ENCODE peak calls at places on chromosomes 6 and 20, in seven cellular contexts. One of them, this sample, is unnamed.

GRCh38 chr20:24699321-24700165 is 230.1 kb downstream of the SYNDIG1 start:
- DNase-seq in RWPE1: no peak
- DNase-seq in HEK293T: no peak
- DNase-seq in progenitor cell of endocrine pancreas: no peak
- DNase-seq in fibroblast of mammary gland: no peak
- DNase-seq in brain microvascular endothelial cell: no peak
- DNase-seq in stimulated activated CD8-positive, alpha-beta memory T cell treated with anti-CD3 and anti-CD28 coated beads, Interleukin-15, amount 100 ng/mL, for 24 hours: no peak
- DNase-seq in this sample: no peak

GRCh38 chr6:13926378-13926777 is 1.6 kb downstream of the RNF182 start:
- DNase-seq in HEK293T: no peak
- DNase-seq in RWPE1: no peak
- DNase-seq in progenitor cell of endocrine pancreas: no peak
- DNase-seq in fibroblast of mammary gland: no peak
- DNase-seq in brain microvascular endothelial cell: no peak
- DNase-seq in stimulated activated CD8-positive, alpha-beta memory T cell treated with anti-CD3 and anti-CD28 coated beads, Interleukin-15, amount 100 ng/mL, for 24 hours: no peak
- DNase-seq in this sample: no peak

GRCh38 chr6:2196079-2196679 is 49.2 kb downstream of the GMDS start:
- DNase-seq in stimulated activated CD8-positive, alpha-beta memory T cell treated with anti-CD3 and anti-CD28 coated beads, Interleukin-15, amount 100 ng/mL, for 24 hours: no peak
- DNase-seq in HEK293T: peak
- DNase-seq in brain microvascular endothelial cell: peak
- DNase-seq in RWPE1: peak
- DNase-seq in progenitor cell of endocrine pancreas: no peak
- DNase-seq in fibroblast of mammary gland: peak
- DNase-seq in this sample: peak

GRCh38 chr20:33026072-33026778 is 5.2 kb upstream of the BPIFB6 start:
- DNase-seq in fibroblast of mammary gland: no peak
- DNase-seq in HEK293T: no peak
- DNase-seq in brain microvascular endothelial cell: no peak
- DNase-seq in progenitor cell of endocrine pancreas: no peak
- DNase-seq in stimulated activated CD8-positive, alpha-beta memory T cell treated with anti-CD3 and anti-CD28 coated beads, Interleukin-15, amount 100 ng/mL, for 24 hours: no peak
- DNase-seq in RWPE1: no peak
- DNase-seq in this sample: no peak

GRCh38 chr6:64890609-64891008 is 816.4 kb downstream of the EYS start:
- DNase-seq in brain microvascular endothelial cell: no peak
- DNase-seq in fibroblast of mammary gland: peak
- DNase-seq in RWPE1: no peak
- DNase-seq in HEK293T: no peak
- DNase-seq in stimulated activated CD8-positive, alpha-beta memory T cell treated with anti-CD3 and anti-CD28 coated beads, Interleukin-15, amount 100 ng/mL, for 24 hours: no peak
- DNase-seq in progenitor cell of endocrine pancreas: no peak
- DNase-seq in this sample: no peak

GRCh38 chr6:34201455-34202098 is 35.1 kb upstream of the HMGA1 start:
- DNase-seq in stimulated activated CD8-positive, alpha-beta memory T cell treated with anti-CD3 and anti-CD28 coated beads, Interleukin-15, amount 100 ng/mL, for 24 hours: no peak
- DNase-seq in brain microvascular endothelial cell: no peak
- DNase-seq in RWPE1: no peak
- DNase-seq in fibroblast of mammary gland: peak
- DNase-seq in HEK293T: no peak
- DNase-seq in progenitor cell of endocrine pancreas: no peak
- DNase-seq in this sample: peak

GRCh38 chr6:150863213-150863928 is 2.1 kb upstream of the MTHFD1L start:
- DNase-seq in brain microvascular endothelial cell: no peak
- DNase-seq in RWPE1: no peak
- DNase-seq in progenitor cell of endocrine pancreas: no peak
- DNase-seq in stimulated activated CD8-positive, alpha-beta memory T cell treated with anti-CD3 and anti-CD28 coated beads, Interleukin-15, amount 100 ng/mL, for 24 hours: no peak
- DNase-seq in fibroblast of mammary gland: no peak
- DNase-seq in HEK293T: no peak
- DNase-seq in this sample: no peak

GRCh38 chr6:110337481-110337880 is 20.7 kb downstream of the METTL24 start:
- DNase-seq in fibroblast of mammary gland: peak
- DNase-seq in RWPE1: no peak
- DNase-seq in stimulated activated CD8-positive, alpha-beta memory T cell treated with anti-CD3 and anti-CD28 coated beads, Interleukin-15, amount 100 ng/mL, for 24 hours: no peak
- DNase-seq in progenitor cell of endocrine pancreas: no peak
- DNase-seq in HEK293T: no peak
- DNase-seq in brain microvascular endothelial cell: no peak
- DNase-seq in this sample: no peak

GRCh38 chr20:57458400-57459160 is 66.4 kb downstream of the CTCFL start:
- DNase-seq in progenitor cell of endocrine pancreas: no peak
- DNase-seq in HEK293T: no peak
- DNase-seq in RWPE1: no peak
- DNase-seq in brain microvascular endothelial cell: no peak
- DNase-seq in stimulated activated CD8-positive, alpha-beta memory T cell treated with anti-CD3 and anti-CD28 coated beads, Interleukin-15, amount 100 ng/mL, for 24 hours: no peak
- DNase-seq in fibroblast of mammary gland: no peak
- DNase-seq in this sample: no peak

GRCh38 chr20:37296371-37296770 is 6.9 kb downstream of the MANBAL start:
- DNase-seq in brain microvascular endothelial cell: no peak
- DNase-seq in stimulated activated CD8-positive, alpha-beta memory T cell treated with anti-CD3 and anti-CD28 coated beads, Interleukin-15, amount 100 ng/mL, for 24 hours: no peak
- DNase-seq in fibroblast of mammary gland: no peak
- DNase-seq in HEK293T: no peak
- DNase-seq in progenitor cell of endocrine pancreas: no peak
- DNase-seq in RWPE1: no peak
- DNase-seq in this sample: no peak

GRCh38 chr6:120675886-120676285 is 658.4 kb downstream of the TBC1D32 start:
- DNase-seq in progenitor cell of endocrine pancreas: no peak
- DNase-seq in brain microvascular endothelial cell: no peak
- DNase-seq in RWPE1: no peak
- DNase-seq in HEK293T: no peak
- DNase-seq in stimulated activated CD8-positive, alpha-beta memory T cell treated with anti-CD3 and anti-CD28 coated beads, Interleukin-15, amount 100 ng/mL, for 24 hours: no peak
- DNase-seq in fibroblast of mammary gland: no peak
- DNase-seq in this sample: no peak

GRCh38 chr20:64131406-64131805 is 24.0 kb upstream of the NPBWR2 start:
- DNase-seq in HEK293T: no peak
- DNase-seq in fibroblast of mammary gland: peak
- DNase-seq in stimulated activated CD8-positive, alpha-beta memory T cell treated with anti-CD3 and anti-CD28 coated beads, Interleukin-15, amount 100 ng/mL, for 24 hours: no peak
- DNase-seq in progenitor cell of endocrine pancreas: no peak
- DNase-seq in brain microvascular endothelial cell: no peak
- DNase-seq in RWPE1: peak
- DNase-seq in this sample: peak

GRCh38 chr20:47220161-47220582 is 136.3 kb downstream of the ZMYND8 start:
- DNase-seq in brain microvascular endothelial cell: no peak
- DNase-seq in stimulated activated CD8-positive, alpha-beta memory T cell treated with anti-CD3 and anti-CD28 coated beads, Interleukin-15, amount 100 ng/mL, for 24 hours: peak
- DNase-seq in progenitor cell of endocrine pancreas: no peak
- DNase-seq in RWPE1: peak
- DNase-seq in fibroblast of mammary gland: peak
- DNase-seq in HEK293T: peak
- DNase-seq in this sample: peak

GRCh38 chr6:125009578-125009977 is 47.3 kb downstream of the RNF217 start:
- DNase-seq in progenitor cell of endocrine pancreas: no peak
- DNase-seq in RWPE1: no peak
- DNase-seq in fibroblast of mammary gland: peak
- DNase-seq in brain microvascular endothelial cell: no peak
- DNase-seq in stimulated activated CD8-positive, alpha-beta memory T cell treated with anti-CD3 and anti-CD28 coated beads, Interleukin-15, amount 100 ng/mL, for 24 hours: no peak
- DNase-seq in HEK293T: no peak
- DNase-seq in this sample: no peak

This sample was measured in LHCN-M2.